ENCODE peak calls at places on chromosomes 6 and 20, in six cellular contexts. One of them, this sample, is unnamed.

GRCh38 chr6:25278557-25278913 is 639 bp upstream of the CARMIL1 start:
- DNase-seq in kidney tubule cell: no peak
- DNase-seq in NCI-H1694 treated with DMSO at 0.1 percent for 48 hours: no peak
- DNase-seq in NCI-H748 treated with DMSO at 0.1 percent for 48 hours: peak
- DNase-seq in A549: no peak
- DNase-seq in EL: no peak
- DNase-seq in this sample: no peak

GRCh38 chr6:135114355-135115145 is 59.9 kb upstream of the HBS1L start:
- DNase-seq in kidney tubule cell: no peak
- DNase-seq in NCI-H1694 treated with DMSO at 0.1 percent for 48 hours: no peak
- DNase-seq in NCI-H748 treated with DMSO at 0.1 percent for 48 hours: no peak
- DNase-seq in A549: no peak
- DNase-seq in EL: no peak
- DNase-seq in this sample: no peak

GRCh38 chr20:58127731-58128130 is 100.7 kb downstream of the ANKRD60 start:
- DNase-seq in kidney tubule cell: peak
- DNase-seq in NCI-H1694 treated with DMSO at 0.1 percent for 48 hours: no peak
- DNase-seq in NCI-H748 treated with DMSO at 0.1 percent for 48 hours: no peak
- DNase-seq in A549: no peak
- DNase-seq in EL: peak
- DNase-seq in this sample: peak

GRCh38 chr20:9392892-9393857 is 121.2 kb upstream of the LAMP5 start:
- DNase-seq in kidney tubule cell: peak
- DNase-seq in NCI-H1694 treated with DMSO at 0.1 percent for 48 hours: peak
- DNase-seq in NCI-H748 treated with DMSO at 0.1 percent for 48 hours: peak
- DNase-seq in A549: peak
- DNase-seq in EL: peak
- DNase-seq in this sample: peak

GRCh38 chr6:140427842-140428241 is 1053.4 kb upstream of the CITED2 start:
- DNase-seq in kidney tubule cell: no peak
- DNase-seq in NCI-H1694 treated with DMSO at 0.1 percent for 48 hours: no peak
- DNase-seq in NCI-H748 treated with DMSO at 0.1 percent for 48 hours: no peak
- DNase-seq in A549: no peak
- DNase-seq in EL: no peak
- DNase-seq in this sample: no peak

GRCh38 chr6:151633517-151634335 is 139.9 kb downstream of the CCDC170 start:
- DNase-seq in kidney tubule cell: no peak
- DNase-seq in NCI-H1694 treated with DMSO at 0.1 percent for 48 hours: no peak
- DNase-seq in NCI-H748 treated with DMSO at 0.1 percent for 48 hours: no peak
- DNase-seq in A549: no peak
- DNase-seq in EL: no peak
- DNase-seq in this sample: no peak

GRCh38 chr20:11271319-11271718 is 597.5 kb upstream of the JAG1 start:
- DNase-seq in kidney tubule cell: peak
- DNase-seq in NCI-H1694 treated with DMSO at 0.1 percent for 48 hours: no peak
- DNase-seq in NCI-H748 treated with DMSO at 0.1 percent for 48 hours: no peak
- DNase-seq in A549: peak
- DNase-seq in EL: no peak
- DNase-seq in this sample: no peak

GRCh38 chr6:7190791-7191190 is 83.0 kb downstream of the RREB1 start:
- DNase-seq in kidney tubule cell: no peak
- DNase-seq in NCI-H1694 treated with DMSO at 0.1 percent for 48 hours: no peak
- DNase-seq in NCI-H748 treated with DMSO at 0.1 percent for 48 hours: no peak
- DNase-seq in A549: no peak
- DNase-seq in EL: no peak
- DNase-seq in this sample: no peak

GRCh38 chr6:169014681-169015080 is 239.0 kb downstream of the THBS2 start:
- DNase-seq in kidney tubule cell: no peak
- DNase-seq in NCI-H1694 treated with DMSO at 0.1 percent for 48 hours: no peak
- DNase-seq in NCI-H748 treated with DMSO at 0.1 percent for 48 hours: no peak
- DNase-seq in A549: no peak
- DNase-seq in EL: no peak
- DNase-seq in this sample: no peak

GRCh38 chr20:1313236-1313964 is 15.5 kb downstream of the SDCBP2 start:
- DNase-seq in kidney tubule cell: peak
- DNase-seq in NCI-H1694 treated with DMSO at 0.1 percent for 48 hours: peak
- DNase-seq in NCI-H748 treated with DMSO at 0.1 percent for 48 hours: peak
- DNase-seq in A549: peak
- DNase-seq in EL: peak
- DNase-seq in this sample: peak

GRCh38 chr20:57653546-57653900 is 33.3 kb upstream of the ZBP1 start:
- DNase-seq in kidney tubule cell: no peak
- DNase-seq in NCI-H1694 treated with DMSO at 0.1 percent for 48 hours: no peak
- DNase-seq in NCI-H748 treated with DMSO at 0.1 percent for 48 hours: no peak
- DNase-seq in A549: peak
- DNase-seq in EL: no peak
- DNase-seq in this sample: no peak

GRCh38 chr6:166419268-166419667 is 36.5 kb upstream of the MPC1 start:
- DNase-seq in kidney tubule cell: peak
- DNase-seq in NCI-H1694 treated with DMSO at 0.1 percent for 48 hours: no peak
- DNase-seq in NCI-H748 treated with DMSO at 0.1 percent for 48 hours: no peak
- DNase-seq in A549: no peak
- DNase-seq in EL: peak
- DNase-seq in this sample: no peak

GRCh38 chr6:162178266-162178665 is 549.3 kb downstream of the PRKN start:
- DNase-seq in kidney tubule cell: no peak
- DNase-seq in NCI-H1694 treated with DMSO at 0.1 percent for 48 hours: no peak
- DNase-seq in NCI-H748 treated with DMSO at 0.1 percent for 48 hours: no peak
- DNase-seq in A549: no peak
- DNase-seq in EL: no peak
- DNase-seq in this sample: no peak

GRCh38 chr20:2693286-2693995 is 861 bp downstream of the EBF4 start:
- DNase-seq in kidney tubule cell: no peak
- DNase-seq in NCI-H1694 treated with DMSO at 0.1 percent for 48 hours: no peak
- DNase-seq in NCI-H748 treated with DMSO at 0.1 percent for 48 hours: no peak
- DNase-seq in A549: peak
- DNase-seq in EL: no peak
- DNase-seq in this sample: peak

GRCh38 chr6:53896237-53896636 is 101.4 kb downstream of the LRRC1 start:
- DNase-seq in kidney tubule cell: peak
- DNase-seq in NCI-H1694 treated with DMSO at 0.1 percent for 48 hours: no peak
- DNase-seq in NCI-H748 treated with DMSO at 0.1 percent for 48 hours: no peak
- DNase-seq in A549: no peak
- DNase-seq in EL: peak
- DNase-seq in this sample: peak

GRCh38 chr6:44237021-44237812 is 9.7 kb upstream of the HSP90AB1 start:
- DNase-seq in kidney tubule cell: peak
- DNase-seq in NCI-H1694 treated with DMSO at 0.1 percent for 48 hours: peak
- DNase-seq in NCI-H748 treated with DMSO at 0.1 percent for 48 hours: peak
- DNase-seq in A549: peak
- DNase-seq in EL: peak
- DNase-seq in this sample: peak

This sample was measured in adipocyte.